ENCODE peak calls at places on chromosomes 2 and 18, in five cellular contexts. One of them, this sample, is unnamed.

GRCh38 chr2:76825409-76825970 is 696.7 kb downstream of the LRRTM4 start:
- DNase-seq in H9: no peak
- DNase-seq in mesenchymal stem cell: no peak
- DNase-seq in H1: no peak
- DNase-seq in trophoblast cell: no peak
- DNase-seq in this sample: no peak

GRCh38 chr2:159795781-159796667 is 2.0 kb downstream of the CD302 start:
- DNase-seq in H9: no peak
- DNase-seq in mesenchymal stem cell: no peak
- DNase-seq in H1: no peak
- DNase-seq in trophoblast cell: no peak
- DNase-seq in this sample: no peak

GRCh38 chr18:22813648-22814328 is 119.3 kb upstream of the RBBP8 start:
- DNase-seq in H9: no peak
- DNase-seq in mesenchymal stem cell: peak
- DNase-seq in H1: no peak
- DNase-seq in trophoblast cell: no peak
- DNase-seq in this sample: no peak

GRCh38 chr18:79523738-79524180 is 128.0 kb downstream of the NFATC1 start:
- DNase-seq in H9: no peak
- DNase-seq in mesenchymal stem cell: no peak
- DNase-seq in H1: no peak
- DNase-seq in trophoblast cell: no peak
- DNase-seq in this sample: no peak

GRCh38 chr2:44772131-44772530 is 169.4 kb upstream of the SIX3 start:
- DNase-seq in H9: no peak
- DNase-seq in mesenchymal stem cell: no peak
- DNase-seq in H1: no peak
- DNase-seq in trophoblast cell: no peak
- DNase-seq in this sample: no peak

GRCh38 chr2:147689510-147689909 is 155.3 kb upstream of the ACVR2A start:
- DNase-seq in H9: no peak
- DNase-seq in mesenchymal stem cell: no peak
- DNase-seq in H1: no peak
- DNase-seq in trophoblast cell: no peak
- DNase-seq in this sample: no peak

GRCh38 chr18:28095041-28095440 is 81.9 kb downstream of the CDH2 start:
- DNase-seq in H9: no peak
- DNase-seq in mesenchymal stem cell: no peak
- DNase-seq in H1: no peak
- DNase-seq in trophoblast cell: no peak
- DNase-seq in this sample: no peak

GRCh38 chr18:70513502-70514171 is 224.8 kb downstream of the SOCS6 start:
- DNase-seq in H9: no peak
- DNase-seq in mesenchymal stem cell: no peak
- DNase-seq in H1: no peak
- DNase-seq in trophoblast cell: no peak
- DNase-seq in this sample: no peak

GRCh38 chr2:237341872-237342271 is 72.1 kb downstream of the COL6A3 start:
- DNase-seq in H9: no peak
- DNase-seq in mesenchymal stem cell: peak
- DNase-seq in H1: no peak
- DNase-seq in trophoblast cell: no peak
- DNase-seq in this sample: no peak

GRCh38 chr2:109476908-109477441 is 136.8 kb downstream of the SEPTIN10 start:
- DNase-seq in H9: no peak
- DNase-seq in mesenchymal stem cell: no peak
- DNase-seq in H1: no peak
- DNase-seq in trophoblast cell: no peak
- DNase-seq in this sample: no peak

GRCh38 chr2:109473006-109473380 is 140.8 kb downstream of the SEPTIN10 start:
- DNase-seq in H9: no peak
- DNase-seq in mesenchymal stem cell: no peak
- DNase-seq in H1: no peak
- DNase-seq in trophoblast cell: no peak
- DNase-seq in this sample: no peak

GRCh38 chr2:109473616-109474318 is 140.0 kb downstream of the SEPTIN10 start:
- DNase-seq in H9: no peak
- DNase-seq in mesenchymal stem cell: no peak
- DNase-seq in H1: no peak
- DNase-seq in trophoblast cell: no peak
- DNase-seq in this sample: no peak

GRCh38 chr2:109474319-109474825 is 139.4 kb downstream of the SEPTIN10 start:
- DNase-seq in H9: no peak
- DNase-seq in mesenchymal stem cell: no peak
- DNase-seq in H1: no peak
- DNase-seq in trophoblast cell: no peak
- DNase-seq in this sample: no peak

GRCh38 chr2:109475531-109476210 is 138.1 kb downstream of the SEPTIN10 start:
- DNase-seq in H9: no peak
- DNase-seq in mesenchymal stem cell: peak
- DNase-seq in H1: no peak
- DNase-seq in trophoblast cell: no peak
- DNase-seq in this sample: no peak
- H2AK5ac ChIP-seq in H9: no peak
- H2AK5ac ChIP-seq in mesenchymal stem cell: peak
- H2AK5ac ChIP-seq in H1: no peak
- H2AK5ac ChIP-seq in trophoblast cell: peak
- H2AK5ac ChIP-seq in this sample: no peak

GRCh38 chr2:130252880-130253645 is 54.8 kb upstream of the TUBA3E start:
- DNase-seq in H9: no peak
- DNase-seq in mesenchymal stem cell: no peak
- DNase-seq in H1: no peak
- DNase-seq in trophoblast cell: no peak
- DNase-seq in this sample: no peak
- H3K9ac ChIP-seq in H9: no peak
- H3K9ac ChIP-seq in mesenchymal stem cell: peak
- H3K9ac ChIP-seq in H1: no peak
- H3K9ac ChIP-seq in trophoblast cell: no peak
- H3K9ac ChIP-seq in this sample: no peak

GRCh38 chr2:233999182-233999581 is 51.3 kb upstream of the SPP2 start:
- DNase-seq in H9: peak
- DNase-seq in mesenchymal stem cell: no peak
- DNase-seq in H1: peak
- DNase-seq in trophoblast cell: no peak
- DNase-seq in this sample: no peak
- H2BK12ac ChIP-seq in H9: no peak
- H2BK12ac ChIP-seq in mesenchymal stem cell: no peak
- H2BK12ac ChIP-seq in H1: no peak
- H2BK12ac ChIP-seq in trophoblast cell: no peak
- H2BK12ac ChIP-seq in this sample: no peak

DNA sequence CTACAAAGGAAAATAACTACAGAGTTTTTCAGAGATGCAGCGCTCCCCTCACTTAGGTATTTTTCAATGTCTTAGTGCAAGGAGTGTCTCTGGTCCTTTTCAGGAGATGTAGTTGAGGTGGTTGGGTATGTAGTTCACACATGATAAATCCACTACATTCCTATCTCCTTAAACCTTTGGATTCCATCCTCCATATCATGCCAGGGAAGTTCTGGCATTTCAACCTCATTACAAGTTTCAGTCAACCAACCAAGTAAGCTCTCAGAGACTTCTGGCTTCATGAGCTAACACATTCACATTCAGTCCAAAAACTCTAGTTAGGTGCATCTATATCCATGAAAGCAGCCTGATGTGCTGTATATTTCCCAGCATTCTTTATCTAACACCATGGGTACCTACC is 47.3 kb downstream of the MAP3K20 start:
- DNase-seq in H9: no peak
- DNase-seq in mesenchymal stem cell: no peak
- DNase-seq in H1: no peak
- DNase-seq in trophoblast cell: no peak
- DNase-seq in this sample: no peak
- H2AK5ac ChIP-seq in H9: no peak
- H2AK5ac ChIP-seq in mesenchymal stem cell: no peak
- H2AK5ac ChIP-seq in H1: no peak
- H2AK5ac ChIP-seq in trophoblast cell: no peak
- H2AK5ac ChIP-seq in this sample: no peak

GRCh38 chr18:34976899-34977786 is 64.1 kb upstream of the MAPRE2 start:
- DNase-seq in H9: peak
- DNase-seq in mesenchymal stem cell: peak
- DNase-seq in H1: peak
- DNase-seq in trophoblast cell: peak
- DNase-seq in this sample: peak

GRCh38 chr18:34976084-34976483 is 65.1 kb upstream of the MAPRE2 start:
- DNase-seq in H9: no peak
- DNase-seq in mesenchymal stem cell: no peak
- DNase-seq in H1: no peak
- DNase-seq in trophoblast cell: no peak
- DNase-seq in this sample: no peak

GRCh38 chr18:34978533-34978893 is 62.7 kb upstream of the MAPRE2 start:
- DNase-seq in H9: no peak
- DNase-seq in mesenchymal stem cell: no peak
- DNase-seq in H1: no peak
- DNase-seq in trophoblast cell: no peak
- DNase-seq in this sample: no peak

GRCh38 chr18:34977787-34978532 is 63.3 kb upstream of the MAPRE2 start:
- DNase-seq in H9: peak
- DNase-seq in mesenchymal stem cell: peak
- DNase-seq in H1: peak
- DNase-seq in trophoblast cell: peak
- DNase-seq in this sample: no peak

DNA sequence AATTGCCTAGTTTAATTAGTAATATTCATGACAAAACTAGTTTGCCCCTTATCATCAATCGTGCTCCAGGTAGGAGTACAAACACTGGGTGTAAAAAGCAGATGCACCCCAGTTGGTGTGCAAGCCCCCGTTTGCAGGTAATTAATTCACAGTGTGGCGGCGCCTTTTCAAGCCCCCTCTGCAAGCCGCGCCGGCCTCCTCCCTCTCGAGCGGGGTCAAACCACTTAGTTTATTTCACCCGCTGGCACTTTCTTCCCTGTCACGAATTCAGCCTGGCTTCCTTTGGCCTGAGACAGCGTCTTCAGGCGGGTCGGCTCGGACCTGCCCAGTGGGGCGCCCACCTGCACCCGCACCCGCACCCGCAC is 64.7 kb upstream of the MAPRE2 start:
- DNase-seq in H9: no peak
- DNase-seq in mesenchymal stem cell: no peak
- DNase-seq in H1: no peak
- DNase-seq in trophoblast cell: no peak
- DNase-seq in this sample: no peak
- H3K9ac ChIP-seq in H9: no peak
- H3K9ac ChIP-seq in mesenchymal stem cell: peak
- H3K9ac ChIP-seq in H1: no peak
- H3K9ac ChIP-seq in trophoblast cell: no peak
- H3K9ac ChIP-seq in this sample: peak

DNA sequence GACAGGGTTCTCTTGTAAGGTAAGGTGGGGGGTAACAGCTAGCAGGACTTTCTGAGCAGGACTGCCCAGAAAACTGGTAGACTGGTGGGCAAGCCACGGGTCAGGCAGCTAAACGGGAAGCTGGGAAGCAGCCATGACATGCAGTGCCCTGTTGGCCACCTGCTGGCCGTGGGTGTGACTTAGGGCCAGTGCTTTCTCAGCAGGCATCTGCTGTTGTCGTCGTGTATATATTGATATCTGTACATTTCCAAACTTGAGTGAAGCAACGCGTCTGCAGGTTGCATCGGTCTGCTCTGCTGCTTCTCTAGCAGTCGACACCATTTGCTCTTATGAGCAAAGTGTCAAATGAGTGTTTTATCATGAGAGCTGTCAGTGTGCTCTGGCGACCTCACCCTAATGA is 31.0 kb downstream of the COA5 start:
- DNase-seq in H9: no peak
- DNase-seq in mesenchymal stem cell: no peak
- DNase-seq in H1: no peak
- DNase-seq in trophoblast cell: no peak
- DNase-seq in this sample: no peak
- H2BK12ac ChIP-seq in H9: no peak
- H2BK12ac ChIP-seq in mesenchymal stem cell: no peak
- H2BK12ac ChIP-seq in H1: no peak
- H2BK12ac ChIP-seq in trophoblast cell: no peak
- H2BK12ac ChIP-seq in this sample: no peak

DNA sequence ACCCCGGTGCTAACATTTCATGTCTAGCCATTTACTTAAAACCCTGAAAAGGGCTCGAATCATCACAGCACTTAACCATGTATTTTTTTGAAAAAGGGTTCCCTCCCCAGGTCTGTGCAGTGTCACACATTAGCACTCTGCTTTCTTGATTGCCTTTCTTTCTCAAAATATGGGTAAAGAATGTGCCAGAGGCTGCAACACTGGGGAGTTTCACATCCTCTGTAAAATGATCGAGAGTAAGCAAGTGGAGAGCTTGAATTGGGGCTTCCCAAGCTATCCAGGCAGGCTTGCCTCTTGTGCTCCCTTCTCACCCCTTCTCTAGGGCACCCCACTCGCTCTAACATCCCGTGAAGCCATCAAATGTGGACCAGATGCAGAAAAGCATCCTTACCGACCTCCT is 177.0 kb upstream of the CCDC68 start:
- DNase-seq in H9: no peak
- DNase-seq in mesenchymal stem cell: no peak
- DNase-seq in H1: no peak
- DNase-seq in trophoblast cell: no peak
- DNase-seq in this sample: no peak
- H2AK5ac ChIP-seq in H9: no peak
- H2AK5ac ChIP-seq in mesenchymal stem cell: no peak
- H2AK5ac ChIP-seq in H1: no peak
- H2AK5ac ChIP-seq in trophoblast cell: peak
- H2AK5ac ChIP-seq in this sample: no peak

GRCh38 chr2:6865346-6866238 is at the start of gene CMPK2:
- DNase-seq in H9: peak
- DNase-seq in mesenchymal stem cell: peak
- DNase-seq in H1: peak
- DNase-seq in trophoblast cell: peak
- DNase-seq in this sample: peak

GRCh38 chr2:6864251-6864758 is 1.4 kb downstream of the CMPK2 start:
- DNase-seq in H9: no peak
- DNase-seq in mesenchymal stem cell: peak
- DNase-seq in H1: no peak
- DNase-seq in trophoblast cell: peak
- DNase-seq in this sample: no peak

GRCh38 chr2:6866982-6867381 is 1.3 kb upstream of the CMPK2 start:
- DNase-seq in H9: no peak
- DNase-seq in mesenchymal stem cell: no peak
- DNase-seq in H1: no peak
- DNase-seq in trophoblast cell: no peak
- DNase-seq in this sample: no peak

GRCh38 chr2:6864938-6865345 is 765 bp downstream of the CMPK2 start:
- DNase-seq in H9: peak
- DNase-seq in mesenchymal stem cell: no peak
- DNase-seq in H1: peak
- DNase-seq in trophoblast cell: no peak
- DNase-seq in this sample: no peak

DNA sequence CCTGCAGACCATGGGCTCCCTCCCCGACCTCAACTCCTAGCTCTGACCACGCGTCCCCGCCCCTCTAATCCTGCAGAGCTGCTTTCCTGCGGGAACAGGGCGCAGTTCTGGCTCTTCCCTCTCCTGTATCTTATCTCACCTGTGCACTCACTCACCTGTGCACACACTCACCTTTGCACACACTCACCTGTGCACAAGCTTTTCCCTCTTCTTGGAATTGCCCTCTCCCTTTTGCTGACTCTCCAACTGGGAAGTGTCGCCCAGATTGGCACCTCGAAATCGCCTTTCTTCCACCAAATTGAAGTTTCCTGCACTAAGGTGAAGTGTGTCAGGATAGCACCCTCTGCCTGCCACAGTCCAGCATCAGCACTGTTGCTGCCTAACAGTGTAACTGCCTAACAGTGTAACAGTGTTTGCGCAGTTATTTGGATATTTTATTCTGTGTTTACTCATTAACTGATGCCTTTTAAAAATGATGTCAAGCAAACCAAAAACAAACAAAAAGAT is 585 bp upstream of the CMPK2 start:
- DNase-seq in H9: peak
- DNase-seq in mesenchymal stem cell: peak
- DNase-seq in H1: no peak
- DNase-seq in trophoblast cell: no peak
- DNase-seq in this sample: no peak
- H3K9ac ChIP-seq in H9: no peak
- H3K9ac ChIP-seq in mesenchymal stem cell: peak
- H3K9ac ChIP-seq in H1: no peak
- H3K9ac ChIP-seq in trophoblast cell: no peak
- H3K9ac ChIP-seq in this sample: peak